ENCODE peak calls at places on chromosomes 3 and 15, in nine cellular contexts. One of them, this sample, is unnamed.

GRCh38 chr3:41418961-41419691 is 219.8 kb downstream of the CTNNB1 start:
- DNase-seq in amniotic stem cell: no peak
- DNase-seq in HT1080: peak; percentile 95
- DNase-seq in NCI-H1417: no peak
- DNase-seq in neural progenitor cell: peak; percentile 4
- DNase-seq in lung: no peak
- DNase-seq in spleen: no peak
- DNase-seq in caudate nucleus: no peak
- DNase-seq in activated effector memory CD4-positive, alpha-beta T cell treated with anti-CD3 and anti-CD28 coated beads, Interleukin-2, amount 50 U/mL, for 16 hours: no peak
- DNase-seq in this sample: no peak

GRCh38 chr15:70974004-70974832 is 81.6 kb downstream of the LRRC49 start:
- DNase-seq in activated effector memory CD4-positive, alpha-beta T cell treated with anti-CD3 and anti-CD28 coated beads, Interleukin-2, amount 50 U/mL, for 16 hours: no peak
- DNase-seq in amniotic stem cell: peak; percentile 37
- DNase-seq in NCI-H1417: no peak
- DNase-seq in caudate nucleus: no peak
- DNase-seq in lung: no peak
- DNase-seq in spleen: no peak
- DNase-seq in neural progenitor cell: peak; percentile 9
- DNase-seq in HT1080: peak; percentile 43
- DNase-seq in this sample: no peak

GRCh38 chr15:91521996-91522395 is 331.5 kb upstream of the SLCO3A1 start:
- DNase-seq in HT1080: peak; percentile 46
- DNase-seq in lung: no peak
- DNase-seq in spleen: no peak
- DNase-seq in amniotic stem cell: no peak
- DNase-seq in neural progenitor cell: no peak
- DNase-seq in activated effector memory CD4-positive, alpha-beta T cell treated with anti-CD3 and anti-CD28 coated beads, Interleukin-2, amount 50 U/mL, for 16 hours: no peak
- DNase-seq in NCI-H1417: no peak
- DNase-seq in caudate nucleus: no peak
- DNase-seq in this sample: no peak

GRCh38 chr3:42693530-42693930 is 8.2 kb downstream of the KLHL40 start:
- DNase-seq in caudate nucleus: no peak
- DNase-seq in HT1080: no peak
- DNase-seq in neural progenitor cell: no peak
- DNase-seq in NCI-H1417: no peak
- DNase-seq in amniotic stem cell: no peak
- DNase-seq in activated effector memory CD4-positive, alpha-beta T cell treated with anti-CD3 and anti-CD28 coated beads, Interleukin-2, amount 50 U/mL, for 16 hours: peak; percentile 50
- DNase-seq in spleen: no peak
- DNase-seq in lung: no peak
- DNase-seq in this sample: no peak

GRCh38 chr15:37075777-37076176 is 24.6 kb downstream of the MEIS2 start:
- DNase-seq in activated effector memory CD4-positive, alpha-beta T cell treated with anti-CD3 and anti-CD28 coated beads, Interleukin-2, amount 50 U/mL, for 16 hours: no peak
- DNase-seq in NCI-H1417: no peak
- DNase-seq in HT1080: no peak
- DNase-seq in caudate nucleus: no peak
- DNase-seq in lung: no peak
- DNase-seq in neural progenitor cell: no peak
- DNase-seq in amniotic stem cell: no peak
- DNase-seq in spleen: no peak
- DNase-seq in this sample: no peak

GRCh38 chr3:187916072-187916471 is 170.8 kb upstream of the BCL6 start:
- DNase-seq in HT1080: no peak
- DNase-seq in spleen: no peak
- DNase-seq in caudate nucleus: no peak
- DNase-seq in neural progenitor cell: no peak
- DNase-seq in lung: no peak
- DNase-seq in NCI-H1417: no peak
- DNase-seq in amniotic stem cell: no peak
- DNase-seq in activated effector memory CD4-positive, alpha-beta T cell treated with anti-CD3 and anti-CD28 coated beads, Interleukin-2, amount 50 U/mL, for 16 hours: no peak
- DNase-seq in this sample: no peak

GRCh38 chr15:25250011-25250596 is 188.7 kb downstream of the UBE3A start:
- DNase-seq in lung: no peak
- DNase-seq in activated effector memory CD4-positive, alpha-beta T cell treated with anti-CD3 and anti-CD28 coated beads, Interleukin-2, amount 50 U/mL, for 16 hours: peak; percentile 36
- DNase-seq in HT1080: no peak
- DNase-seq in neural progenitor cell: no peak
- DNase-seq in NCI-H1417: no peak
- DNase-seq in caudate nucleus: no peak
- DNase-seq in amniotic stem cell: no peak
- DNase-seq in spleen: peak; percentile 48
- DNase-seq in this sample: peak; percentile 7

GRCh38 chr3:51588724-51589123 is 50.2 kb downstream of the RAD54L2 start:
- DNase-seq in amniotic stem cell: no peak
- DNase-seq in caudate nucleus: no peak
- DNase-seq in HT1080: no peak
- DNase-seq in lung: no peak
- DNase-seq in NCI-H1417: no peak
- DNase-seq in spleen: no peak
- DNase-seq in activated effector memory CD4-positive, alpha-beta T cell treated with anti-CD3 and anti-CD28 coated beads, Interleukin-2, amount 50 U/mL, for 16 hours: no peak
- DNase-seq in neural progenitor cell: no peak
- DNase-seq in this sample: no peak

GRCh38 chr15:99074446-99074845 is 30.4 kb upstream of the SYNM start:
- DNase-seq in caudate nucleus: no peak
- DNase-seq in spleen: no peak
- DNase-seq in HT1080: no peak
- DNase-seq in activated effector memory CD4-positive, alpha-beta T cell treated with anti-CD3 and anti-CD28 coated beads, Interleukin-2, amount 50 U/mL, for 16 hours: no peak
- DNase-seq in amniotic stem cell: no peak
- DNase-seq in lung: no peak
- DNase-seq in neural progenitor cell: no peak
- DNase-seq in NCI-H1417: no peak
- DNase-seq in this sample: no peak

This sample was measured in mucosa of gallbladder.